ENCODE peak calls at places on chromosomes 16 and 17, in ten cellular contexts. T is ovary; C is endothelial cell of umbilical vein; M is adrenal gland; Y is esophagus muscularis mucosa; V is PC-9; K is heart left ventricle; P is effector memory CD4-positive, alpha-beta T cell; Z is neural progenitor cell; A is CD8-positive, alpha-beta memory T cell. I is an unnamed sample.

GRCh38 chr17:46979023-46979870 is at the start of gene RPRML:
- DNase-seq in K (peak; percentile 74), M (no peak), A (no peak), V (peak; percentile 40), Y (no peak), Z (peak; percentile 77), C (peak; percentile 44), P (no peak), T (peak; percentile 30), I (peak; percentile 75)

GRCh38 chr17:51793686-51794085 is 364.8 kb downstream of the CA10 start:
- DNase-seq in K (no peak), M (no peak), P (no peak), Z (no peak), V (no peak), A (no peak), Y (no peak), T (no peak), C (no peak), I (no peak)

GRCh38 chr17:7961436-7961835 is 29.4 kb downstream of the CNTROB start:
- DNase-seq in Z (no peak), C (no peak), T (no peak), Y (no peak), M (no peak), P (no peak), K (no peak), V (no peak), A (no peak), I (no peak)

GRCh38 chr16:81864646-81865382 is 85.7 kb downstream of the PLCG2 start:
- DNase-seq in Y (no peak), Z (no peak), A (no peak), K (peak; percentile 44), P (no peak), T (no peak), M (no peak), V (no peak), C (no peak), I (no peak)

GRCh38 chr17:73096866-73097265 is 4.4 kb upstream of the SLC39A11 start:
- DNase-seq in Y (no peak), C (no peak), V (no peak), M (no peak), A (no peak), T (no peak), Z (no peak), P (no peak), K (no peak), I (no peak)

GRCh38 chr16:1974157-1975070 is 2.6 kb downstream of the TBL3 start:
- DNase-seq in A (no peak), T (peak; percentile 34), K (no peak), C (no peak), P (no peak), V (no peak), M (no peak), Y (no peak), Z (no peak), I (no peak)

GRCh38 chr17:67055811-67056745 is 11.7 kb downstream of the CACNG1 start:
- DNase-seq in Y (peak; percentile 87), P (no peak), C (no peak), M (peak; percentile 28), V (no peak), T (no peak), A (no peak), K (no peak), Z (no peak), I (no peak)

GRCh38 chr17:73045722-73046121 is 46.8 kb downstream of the SLC39A11 start:
- DNase-seq in P (no peak), A (no peak), V (no peak), Y (no peak), K (no peak), Z (no peak), C (no peak), M (no peak), T (no peak), I (no peak)

GRCh38 chr17:49749730-49750129 is 14.2 kb downstream of the FAM117A start:
- DNase-seq in M (no peak), P (no peak), V (no peak), T (no peak), C (no peak), Z (no peak), A (no peak), K (no peak), Y (no peak), I (no peak)

GRCh38 chr17:49747632-49748031 is 16.3 kb downstream of the FAM117A start:
- DNase-seq in C (no peak), T (no peak), V (no peak), M (no peak), Z (no peak), K (no peak), Y (no peak), A (no peak), P (no peak), I (no peak)

GRCh38 chr17:49748223-49748622 is 15.7 kb downstream of the FAM117A start:
- DNase-seq in P (peak; percentile 50), V (no peak), Z (no peak), K (no peak), T (no peak), A (no peak), M (no peak), C (no peak), Y (no peak), I (no peak)

GRCh38 chr17:49748791-49749190 is 15.1 kb downstream of the FAM117A start:
- DNase-seq in C (no peak), Y (no peak), V (no peak), P (peak; percentile 68), K (no peak), T (no peak), A (peak; percentile 49), M (no peak), Z (no peak), I (no peak)

GRCh38 chr17:49746791-49747490 is 17.0 kb downstream of the FAM117A start:
- DNase-seq in P (no peak), A (no peak), V (no peak), M (no peak), Y (no peak), Z (no peak), C (no peak), T (no peak), K (no peak), I (no peak)
- H3K4me1 ChIP-seq in P (peaks cover 77% of the 10 kb centered on the region), A (peaks cover 89% of the 10 kb centered on the region), V (peaks cover 9% of the 10 kb centered on the region), M (no peaks in the 10 kb centered on the region), Y (peaks cover 31% of the 10 kb centered on the region), Z (no peaks in the 10 kb centered on the region), C (no peaks in the 10 kb centered on the region), T (peaks cover 5% of the 10 kb centered on the region), K (peaks cover 24% of the 10 kb centered on the region), I (no peaks in the 10 kb centered on the region)

GRCh38 chr17:43573579-43574321 is 27.6 kb upstream of the ETV4 start:
- DNase-seq in V (no peak), K (no peak), M (no peak), P (no peak), A (no peak), Y (no peak), Z (no peak), C (no peak), T (no peak), I (no peak)

GRCh38 chr17:43570518-43570928 is 24.4 kb upstream of the ETV4 start:
- DNase-seq in M (no peak), Y (no peak), A (no peak), Z (no peak), V (no peak), P (no peak), T (no peak), C (no peak), K (no peak), I (no peak)

GRCh38 chr17:43574348-43574747 is 28.2 kb upstream of the ETV4 start:
- DNase-seq in M (no peak), T (no peak), Y (no peak), C (no peak), Z (no peak), P (no peak), A (no peak), V (no peak), K (no peak), I (no peak)

GRCh38 chr17:43574896-43575525 is 28.9 kb upstream of the ETV4 start:
- DNase-seq in V (no peak), T (no peak), K (no peak), Y (no peak), A (no peak), Z (no peak), C (no peak), P (no peak), M (no peak), I (no peak)

DNA sequence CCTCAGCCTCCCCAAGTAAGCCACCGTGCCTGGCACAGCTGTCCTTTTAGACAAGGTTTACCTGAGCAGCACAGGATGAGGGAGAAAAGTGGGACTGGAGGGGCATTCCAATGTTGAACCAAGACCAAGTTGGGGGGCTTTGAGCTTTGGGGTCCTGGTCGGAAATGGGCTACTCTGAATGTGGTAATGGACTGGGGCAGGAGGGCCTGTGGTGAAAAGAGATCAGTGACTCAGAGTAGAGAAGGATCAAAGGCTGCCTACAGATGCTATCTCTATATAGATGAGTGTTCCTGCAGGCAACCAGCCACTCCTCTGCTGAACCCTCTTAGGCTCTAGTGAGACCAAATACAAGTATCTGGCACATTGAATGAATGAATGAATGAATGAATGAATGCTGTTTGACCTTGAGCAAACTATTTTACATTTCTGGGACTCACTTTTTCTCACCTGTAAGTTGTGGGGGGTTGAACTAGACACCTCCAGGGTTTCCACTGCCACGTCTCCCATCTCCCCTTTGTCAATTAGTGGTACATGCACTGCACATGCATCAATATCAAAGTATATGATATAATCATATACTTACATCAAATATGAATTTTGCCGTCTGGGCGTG is 26.3 kb upstream of the ETV4 start:
- DNase-seq in K (no peak), C (no peak), A (no peak), Z (no peak), P (no peak), M (no peak), Y (no peak), T (no peak), V (no peak), I (no peak)
- H3K4me1 ChIP-seq in K (peaks cover 11% of the 10 kb centered on the region), C (no peaks in the 10 kb centered on the region), A (peaks cover 3% of the 10 kb centered on the region), Z (peaks cover 12% of the 10 kb centered on the region), P (no peaks in the 10 kb centered on the region), M (no peaks in the 10 kb centered on the region), Y (peaks cover 8% of the 10 kb centered on the region), T (no peaks in the 10 kb centered on the region), V (peaks cover 36% of the 10 kb centered on the region), I (no peaks in the 10 kb centered on the region)

DNA sequence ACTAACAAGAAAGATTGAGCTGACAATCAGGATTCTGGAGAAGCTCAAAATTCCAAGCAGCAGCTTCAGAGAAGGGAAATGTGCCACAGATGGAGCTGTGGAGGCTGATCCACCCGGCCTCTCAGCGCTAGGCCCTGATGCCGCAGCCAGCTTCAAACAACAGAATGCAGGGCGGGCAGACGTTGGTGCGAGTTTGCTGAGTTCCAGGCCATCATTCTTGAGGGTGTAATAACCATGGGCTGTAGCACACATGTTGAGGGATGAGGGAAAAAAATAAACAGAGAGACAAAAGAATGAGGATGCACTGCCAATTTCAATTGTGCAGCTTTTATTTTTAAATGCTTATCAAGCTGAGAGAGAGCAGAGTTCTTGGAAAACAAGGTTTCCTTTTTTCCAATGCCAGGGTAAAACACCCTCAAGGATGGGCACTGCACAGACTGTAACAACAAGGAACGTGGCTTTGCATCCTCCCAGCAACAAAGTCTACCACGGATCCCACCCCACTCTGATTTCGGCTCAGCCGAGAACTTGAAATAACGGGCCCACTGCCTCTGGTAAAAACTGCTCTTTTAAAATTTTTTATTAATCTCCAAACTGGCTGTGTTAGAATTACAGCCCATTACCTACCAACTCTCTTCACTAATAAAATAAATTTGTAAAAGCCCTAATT is 90.2 kb downstream of the SMG6 start:
- DNase-seq in C (peak; percentile 51), Z (no peak), Y (no peak), V (no peak), P (no peak), M (peak; percentile 63), A (no peak), K (no peak), T (no peak), I (no peak)
- H3K4me1 ChIP-seq in C (peaks cover 46% of the 10 kb centered on the region), Z (peaks cover 49% of the 10 kb centered on the region), Y (peaks cover 68% of the 10 kb centered on the region), V (peaks cover 12% of the 10 kb centered on the region), P (peaks cover 26% of the 10 kb centered on the region), M (peaks cover 37% of the 10 kb centered on the region), A (peaks cover 66% of the 10 kb centered on the region), K (peaks cover 42% of the 10 kb centered on the region), T (peaks cover 21% of the 10 kb centered on the region), I (peaks cover 5% of the 10 kb centered on the region)

GRCh38 chr17:78923660-78924453 is 1.3 kb downstream of the TIMP2 start:
- DNase-seq in Z (peak; percentile 40), M (no peak), Y (no peak), A (peak; percentile 14), V (peak; percentile 88), T (peak; percentile 59), P (peak; percentile 13), C (peak; percentile 14), K (peak; percentile 76), I (peak; percentile 26)
- H3K4me1 ChIP-seq in Z (peaks cover 25% of the 10 kb centered on the region), M (peaks cover 23% of the 10 kb centered on the region), Y (peaks cover 73% of the 10 kb centered on the region), A (peaks cover 9% of the 10 kb centered on the region), V (no peaks in the 10 kb centered on the region), T (peaks cover 40% of the 10 kb centered on the region), P (peaks cover 18% of the 10 kb centered on the region), C (peaks cover 13% of the 10 kb centered on the region), K (peaks cover 38% of the 10 kb centered on the region), I (peaks cover 8% of the 10 kb centered on the region)

I was measured in HAP-1.